ENCODE peak calls at places on chromosomes 7 and 10, in seven cellular contexts. One of them, this sample, is unnamed. For H3K4me1, the result is how much of the 10 kb centered on the place peaks cover.

GRCh38 chr7:86776136-86776535 is 132.4 kb downstream of the GRM3 start:
- DNase-seq in heart right ventricle: no peak
- DNase-seq in PC-3: no peak
- DNase-seq in adrenal gland: no peak
- DNase-seq in iPS DF 6.9: no peak
- DNase-seq in right cardiac atrium: no peak
- DNase-seq in body of pancreas: peak
- DNase-seq in this sample: no peak

GRCh38 chr10:71722849-71723248 is 3.3 kb upstream of the C10orf105 start:
- DNase-seq in iPS DF 6.9: no peak
- DNase-seq in body of pancreas: no peak
- DNase-seq in heart right ventricle: no peak
- DNase-seq in adrenal gland: no peak
- DNase-seq in PC-3: no peak
- DNase-seq in right cardiac atrium: no peak
- DNase-seq in this sample: no peak

GRCh38 chr10:11655839-11656238 is 44.4 kb upstream of the USP6NL start:
- DNase-seq in PC-3: no peak
- DNase-seq in right cardiac atrium: no peak
- DNase-seq in body of pancreas: no peak
- DNase-seq in iPS DF 6.9: no peak
- DNase-seq in heart right ventricle: no peak
- DNase-seq in adrenal gland: no peak
- DNase-seq in this sample: no peak

GRCh38 chr7:234712-235553 is 42.6 kb downstream of the FAM20C start:
- DNase-seq in iPS DF 6.9: no peak
- DNase-seq in PC-3: peak
- DNase-seq in adrenal gland: no peak
- DNase-seq in heart right ventricle: peak
- DNase-seq in right cardiac atrium: peak
- DNase-seq in body of pancreas: peak
- DNase-seq in this sample: peak

GRCh38 chr10:58555170-58555929 is 42.7 kb downstream of the BICC1 start:
- DNase-seq in body of pancreas: no peak
- DNase-seq in iPS DF 6.9: no peak
- DNase-seq in heart right ventricle: no peak
- DNase-seq in adrenal gland: no peak
- DNase-seq in right cardiac atrium: no peak
- DNase-seq in PC-3: no peak
- DNase-seq in this sample: no peak

GRCh38 chr7:1967512-1968396 is 265.0 kb downstream of the MAD1L1 start:
- DNase-seq in body of pancreas: no peak
- DNase-seq in heart right ventricle: no peak
- DNase-seq in iPS DF 6.9: no peak
- DNase-seq in right cardiac atrium: no peak
- DNase-seq in adrenal gland: no peak
- DNase-seq in PC-3: no peak
- DNase-seq in this sample: peak

GRCh38 chr10:132774905-132775863 is 10.8 kb downstream of the NKX6-2 start:
- DNase-seq in heart right ventricle: no peak
- DNase-seq in PC-3: no peak
- DNase-seq in iPS DF 6.9: no peak
- DNase-seq in adrenal gland: no peak
- DNase-seq in right cardiac atrium: no peak
- DNase-seq in body of pancreas: peak
- DNase-seq in this sample: no peak

GRCh38 chr7:17421941-17422340 is 123.5 kb downstream of the AHR start:
- DNase-seq in PC-3: peak
- DNase-seq in body of pancreas: no peak
- DNase-seq in adrenal gland: no peak
- DNase-seq in iPS DF 6.9: no peak
- DNase-seq in heart right ventricle: no peak
- DNase-seq in right cardiac atrium: no peak
- DNase-seq in this sample: no peak

GRCh38 chr10:34183397-34183796 is 631.7 kb downstream of the PARD3 start:
- DNase-seq in iPS DF 6.9: no peak
- DNase-seq in heart right ventricle: no peak
- DNase-seq in right cardiac atrium: no peak
- DNase-seq in body of pancreas: no peak
- DNase-seq in PC-3: no peak
- DNase-seq in adrenal gland: no peak
- DNase-seq in this sample: no peak

GRCh38 chr7:106618480-106618879 is 42.5 kb downstream of the CCDC71L start:
- DNase-seq in right cardiac atrium: no peak
- DNase-seq in heart right ventricle: no peak
- DNase-seq in body of pancreas: no peak
- DNase-seq in adrenal gland: peak
- DNase-seq in iPS DF 6.9: no peak
- DNase-seq in PC-3: peak
- DNase-seq in this sample: no peak

GRCh38 chr10:84078771-84079170 is 60.5 kb upstream of the GHITM start:
- DNase-seq in iPS DF 6.9: no peak
- DNase-seq in PC-3: no peak
- DNase-seq in heart right ventricle: no peak
- DNase-seq in body of pancreas: no peak
- DNase-seq in adrenal gland: no peak
- DNase-seq in right cardiac atrium: no peak
- DNase-seq in this sample: no peak

GRCh38 chr10:17219024-17219423 is 9.0 kb upstream of the VIM start:
- DNase-seq in iPS DF 6.9: no peak
- DNase-seq in heart right ventricle: no peak
- DNase-seq in adrenal gland: no peak
- DNase-seq in right cardiac atrium: no peak
- DNase-seq in PC-3: no peak
- DNase-seq in body of pancreas: no peak
- DNase-seq in this sample: no peak

GRCh38 chr10:98260752-98261151 is 7.2 kb downstream of the LOXL4 start:
- DNase-seq in adrenal gland: no peak
- DNase-seq in right cardiac atrium: no peak
- DNase-seq in heart right ventricle: no peak
- DNase-seq in iPS DF 6.9: no peak
- DNase-seq in body of pancreas: no peak
- DNase-seq in PC-3: no peak
- DNase-seq in this sample: no peak

GRCh38 chr7:103811315-103811714 is 178.1 kb downstream of the RELN start:
- DNase-seq in right cardiac atrium: no peak
- DNase-seq in heart right ventricle: no peak
- DNase-seq in adrenal gland: no peak
- DNase-seq in iPS DF 6.9: no peak
- DNase-seq in PC-3: no peak
- DNase-seq in body of pancreas: no peak
- DNase-seq in this sample: no peak

GRCh38 chr10:3091346-3091787 is 24.0 kb downstream of the PFKP start:
- DNase-seq in adrenal gland: no peak
- DNase-seq in heart right ventricle: no peak
- DNase-seq in body of pancreas: no peak
- DNase-seq in PC-3: peak
- DNase-seq in right cardiac atrium: no peak
- DNase-seq in iPS DF 6.9: no peak
- DNase-seq in this sample: no peak

GRCh38 chr10:105769248-105770184 is 1128.4 kb downstream of the SORCS3 start:
- DNase-seq in iPS DF 6.9: no peak
- DNase-seq in body of pancreas: no peak
- DNase-seq in adrenal gland: no peak
- DNase-seq in PC-3: peak
- DNase-seq in heart right ventricle: no peak
- DNase-seq in right cardiac atrium: no peak
- DNase-seq in this sample: no peak

GRCh38 chr7:116228241-116228640 is 17.9 kb downstream of the TES start:
- DNase-seq in heart right ventricle: no peak
- DNase-seq in PC-3: no peak
- DNase-seq in right cardiac atrium: no peak
- DNase-seq in adrenal gland: no peak
- DNase-seq in iPS DF 6.9: no peak
- DNase-seq in body of pancreas: no peak
- DNase-seq in this sample: no peak

GRCh38 chr7:16962986-16963385 is 81.2 kb upstream of the AGR3 start:
- DNase-seq in body of pancreas: no peak
- DNase-seq in iPS DF 6.9: no peak
- DNase-seq in right cardiac atrium: no peak
- DNase-seq in adrenal gland: no peak
- DNase-seq in PC-3: no peak
- DNase-seq in heart right ventricle: no peak
- DNase-seq in this sample: no peak

GRCh38 chr7:127759945-127760421 is 108.0 kb downstream of the SND1 start:
- DNase-seq in PC-3: no peak
- DNase-seq in iPS DF 6.9: no peak
- DNase-seq in right cardiac atrium: no peak
- DNase-seq in heart right ventricle: no peak
- DNase-seq in adrenal gland: no peak
- DNase-seq in body of pancreas: no peak
- DNase-seq in this sample: no peak

GRCh38 chr10:31263903-31264302 is 55.1 kb upstream of the ZEB1 start:
- DNase-seq in heart right ventricle: no peak
- DNase-seq in iPS DF 6.9: no peak
- DNase-seq in body of pancreas: no peak
- DNase-seq in PC-3: peak
- DNase-seq in adrenal gland: no peak
- DNase-seq in right cardiac atrium: no peak
- DNase-seq in this sample: no peak

GRCh38 chr7:103447073-103447960 is 1.3 kb upstream of the SLC26A5 start:
- DNase-seq in adrenal gland: peak
- DNase-seq in PC-3: peak
- DNase-seq in heart right ventricle: peak
- DNase-seq in right cardiac atrium: no peak
- DNase-seq in body of pancreas: peak
- DNase-seq in iPS DF 6.9: peak
- DNase-seq in this sample: no peak

GRCh38 chr10:103693070-103693811 is 162.1 kb downstream of the SH3PXD2A start:
- DNase-seq in adrenal gland: no peak
- DNase-seq in iPS DF 6.9: no peak
- DNase-seq in heart right ventricle: no peak
- DNase-seq in PC-3: no peak
- DNase-seq in body of pancreas: peak
- DNase-seq in right cardiac atrium: no peak
- DNase-seq in this sample: peak

GRCh38 chr10:77977016-77977415 is 50.5 kb upstream of the DLG5 start:
- DNase-seq in PC-3: no peak
- DNase-seq in heart right ventricle: no peak
- DNase-seq in right cardiac atrium: no peak
- DNase-seq in adrenal gland: no peak
- DNase-seq in body of pancreas: no peak
- DNase-seq in iPS DF 6.9: no peak
- DNase-seq in this sample: no peak

GRCh38 chr10:77973276-77973675 is 46.7 kb upstream of the DLG5 start:
- DNase-seq in body of pancreas: no peak
- DNase-seq in heart right ventricle: no peak
- DNase-seq in PC-3: no peak
- DNase-seq in adrenal gland: no peak
- DNase-seq in iPS DF 6.9: no peak
- DNase-seq in right cardiac atrium: no peak
- DNase-seq in this sample: no peak

GRCh38 chr10:77977975-77978759 is 51.1 kb downstream of the POLR3A start:
- DNase-seq in body of pancreas: no peak
- DNase-seq in PC-3: no peak
- DNase-seq in right cardiac atrium: no peak
- DNase-seq in iPS DF 6.9: no peak
- DNase-seq in heart right ventricle: no peak
- DNase-seq in adrenal gland: peak
- DNase-seq in this sample: no peak

GRCh38 chr10:77974396-77975074 is 48.0 kb upstream of the DLG5 start:
- DNase-seq in right cardiac atrium: no peak
- DNase-seq in PC-3: peak
- DNase-seq in iPS DF 6.9: peak
- DNase-seq in adrenal gland: no peak
- DNase-seq in heart right ventricle: no peak
- DNase-seq in body of pancreas: peak
- DNase-seq in this sample: no peak

GRCh38 chr10:77975086-77975666 is 48.6 kb upstream of the DLG5 start:
- DNase-seq in adrenal gland: no peak
- DNase-seq in body of pancreas: peak
- DNase-seq in iPS DF 6.9: no peak
- DNase-seq in PC-3: no peak
- DNase-seq in heart right ventricle: no peak
- DNase-seq in right cardiac atrium: no peak
- DNase-seq in this sample: no peak
- H3K4me1 ChIP-seq in adrenal gland: under half
- H3K4me1 ChIP-seq in body of pancreas: under half
- H3K4me1 ChIP-seq in iPS DF 6.9: under half
- H3K4me1 ChIP-seq in PC-3: under half
- H3K4me1 ChIP-seq in heart right ventricle: under half
- H3K4me1 ChIP-seq in right cardiac atrium: under half
- H3K4me1 ChIP-seq in this sample: under half

GRCh38 chr10:117444497-117445040 is 69.3 kb upstream of the PDZD8 start:
- DNase-seq in iPS DF 6.9: no peak
- DNase-seq in right cardiac atrium: no peak
- DNase-seq in body of pancreas: no peak
- DNase-seq in heart right ventricle: no peak
- DNase-seq in adrenal gland: no peak
- DNase-seq in PC-3: no peak
- DNase-seq in this sample: no peak
- H3K4me1 ChIP-seq in iPS DF 6.9: under half
- H3K4me1 ChIP-seq in right cardiac atrium: under half
- H3K4me1 ChIP-seq in body of pancreas: under half
- H3K4me1 ChIP-seq in heart right ventricle: under half
- H3K4me1 ChIP-seq in adrenal gland: under half
- H3K4me1 ChIP-seq in PC-3: under half
- H3K4me1 ChIP-seq in this sample: under half

GRCh38 chr10:28585076-28585475 is 52.2 kb downstream of the WAC start:
- DNase-seq in PC-3: no peak
- DNase-seq in iPS DF 6.9: no peak
- DNase-seq in body of pancreas: no peak
- DNase-seq in adrenal gland: no peak
- DNase-seq in right cardiac atrium: no peak
- DNase-seq in heart right ventricle: no peak
- DNase-seq in this sample: no peak
- H3K4me1 ChIP-seq in PC-3: under half
- H3K4me1 ChIP-seq in iPS DF 6.9: under half
- H3K4me1 ChIP-seq in body of pancreas: half or more
- H3K4me1 ChIP-seq in adrenal gland: under half
- H3K4me1 ChIP-seq in right cardiac atrium: under half
- H3K4me1 ChIP-seq in heart right ventricle: half or more
- H3K4me1 ChIP-seq in this sample: under half

GRCh38 chr7:47447621-47448349 is 134.1 kb downstream of the TNS3 start:
- DNase-seq in heart right ventricle: no peak
- DNase-seq in PC-3: no peak
- DNase-seq in adrenal gland: no peak
- DNase-seq in right cardiac atrium: no peak
- DNase-seq in iPS DF 6.9: no peak
- DNase-seq in body of pancreas: no peak
- DNase-seq in this sample: no peak

GRCh38 chr7:47451851-47452205 is 130.1 kb downstream of the TNS3 start:
- DNase-seq in PC-3: no peak
- DNase-seq in body of pancreas: no peak
- DNase-seq in right cardiac atrium: no peak
- DNase-seq in iPS DF 6.9: no peak
- DNase-seq in heart right ventricle: no peak
- DNase-seq in adrenal gland: no peak
- DNase-seq in this sample: no peak

GRCh38 chr7:47448971-47449370 is 132.9 kb downstream of the TNS3 start:
- DNase-seq in body of pancreas: no peak
- DNase-seq in right cardiac atrium: no peak
- DNase-seq in PC-3: no peak
- DNase-seq in heart right ventricle: no peak
- DNase-seq in adrenal gland: no peak
- DNase-seq in iPS DF 6.9: no peak
- DNase-seq in this sample: no peak

GRCh38 chr7:47452295-47452694 is 129.6 kb downstream of the TNS3 start:
- DNase-seq in iPS DF 6.9: no peak
- DNase-seq in body of pancreas: no peak
- DNase-seq in PC-3: no peak
- DNase-seq in right cardiac atrium: no peak
- DNase-seq in heart right ventricle: no peak
- DNase-seq in adrenal gland: no peak
- DNase-seq in this sample: no peak

GRCh38 chr7:47449810-47450586 is 131.9 kb downstream of the TNS3 start:
- DNase-seq in body of pancreas: no peak
- DNase-seq in PC-3: no peak
- DNase-seq in right cardiac atrium: no peak
- DNase-seq in iPS DF 6.9: no peak
- DNase-seq in heart right ventricle: no peak
- DNase-seq in adrenal gland: no peak
- DNase-seq in this sample: no peak
- H3K4me1 ChIP-seq in body of pancreas: half or more
- H3K4me1 ChIP-seq in PC-3: under half
- H3K4me1 ChIP-seq in right cardiac atrium: under half
- H3K4me1 ChIP-seq in iPS DF 6.9: under half
- H3K4me1 ChIP-seq in heart right ventricle: under half
- H3K4me1 ChIP-seq in adrenal gland: half or more
- H3K4me1 ChIP-seq in this sample: half or more